ENCODE peak calls at places on chromosomes 4 and X, in five cellular contexts. J is SK-N-SH, F is GM12878, I is HCT116, S is HepG2. L is an unnamed sample.

GRCh38 chr4:180598281-180598680 is 1644.9 kb upstream of the TENM3 start:
- DNase-seq in J (no peak), F (no peak), I (no peak), S (no peak), L (no peak)

GRCh38 chrX:119762718-119763117 is 4.3 kb downstream of the SOWAHD start:
- DNase-seq in J (no peak), F (no peak), I (no peak), S (no peak), L (no peak)

GRCh38 chr4:112114452-112114851 is 30.8 kb upstream of the FAM241A start:
- DNase-seq in J (no peak), F (no peak), I (no peak), S (no peak), L (no peak)

GRCh38 chr4:119731146-119731742 is 102.6 kb upstream of the PDE5A start:
- DNase-seq in J (no peak), F (no peak), I (no peak), S (no peak), L (no peak)

GRCh38 chr4:126097155-126097554 is 782.4 kb downstream of the FAT4 start:
- DNase-seq in J (no peak), F (no peak), I (no peak), S (no peak), L (no peak)

GRCh38 chrX:46268429-46268828 is 276.8 kb downstream of the ZNF674 start:
- DNase-seq in J (no peak), F (no peak), I (peak; percentile 62), S (peak; percentile 11), L (no peak)

GRCh38 chr4:139815646-139816601 is 150.3 kb downstream of the MGST2 start:
- DNase-seq in J (no peak), F (no peak), I (no peak), S (no peak), L (no peak)

GRCh38 chr4:140342620-140343019 is 30.8 kb upstream of the SCOC start:
- DNase-seq in J (no peak), F (no peak), I (no peak), S (no peak), L (no peak)

GRCh38 chr4:1948232-1948631 is 60.5 kb downstream of the NELFA start:
- DNase-seq in J (no peak), F (no peak), I (no peak), S (no peak), L (no peak)

GRCh38 chr4:83582289-83582756 is 46.4 kb downstream of the GPAT3 start:
- DNase-seq in J (no peak), F (no peak), I (no peak), S (no peak), L (no peak)

GRCh38 chrX:152819732-152820131 is 10.8 kb downstream of the CETN2 start:
- DNase-seq in J (no peak), F (no peak), I (no peak), S (no peak), L (no peak)

GRCh38 chrX:123859828-123860505 is at the start of gene XIAP:
- DNase-seq in J (peak; percentile 91), F (peak; percentile 41), I (peak; percentile 71), S (peak; percentile 82), L (peak; percentile 49)

GRCh38 chr4:122603156-122603574 is 17.7 kb downstream of the IL21 start:
- DNase-seq in J (no peak), F (no peak), I (no peak), S (no peak), L (no peak)

GRCh38 chrX:53716328-53717088 is 30.0 kb upstream of the HUWE1 start:
- DNase-seq in J (no peak), F (peak; percentile 87), I (no peak), S (no peak), L (no peak)

GRCh38 chrX:116281106-116281505 is 110.6 kb downstream of the AGTR2 start:
- DNase-seq in J (no peak), F (no peak), I (no peak), S (no peak), L (no peak)

GRCh38 chr4:41189076-41189475 is 25.3 kb downstream of the APBB2 start:
- DNase-seq in J (no peak), F (peak; percentile 40), I (no peak), S (no peak), L (no peak)

GRCh38 chrX:66046612-66047235 is 6.8 kb upstream of the VSIG4 start:
- DNase-seq in J (no peak), F (peak; percentile 81), I (no peak), S (no peak), L (no peak)

GRCh38 chrX:116827063-116827462 is 364.3 kb upstream of the CT83 start:
- DNase-seq in J (no peak), F (no peak), I (no peak), S (no peak), L (no peak)

GRCh38 chr4:87543835-87544461 is 14.8 kb upstream of the SPARCL1 start:
- DNase-seq in J (peak; percentile 34), F (no peak), I (peak; percentile 38), S (peak; percentile 4), L (no peak)

GRCh38 chr4:168981942-168982341 is 28.1 kb downstream of the CBR4 start:
- DNase-seq in J (no peak), F (no peak), I (no peak), S (no peak), L (no peak)

GRCh38 chr4:168979338-168979737 is 30.7 kb downstream of the CBR4 start:
- DNase-seq in J (no peak), F (no peak), I (no peak), S (peak; percentile 43), L (no peak)

GRCh38 chr4:168978001-168978700 is 31.9 kb downstream of the CBR4 start:
- DNase-seq in J (no peak), F (no peak), I (no peak), S (peak; percentile 38), L (no peak)

DNA sequence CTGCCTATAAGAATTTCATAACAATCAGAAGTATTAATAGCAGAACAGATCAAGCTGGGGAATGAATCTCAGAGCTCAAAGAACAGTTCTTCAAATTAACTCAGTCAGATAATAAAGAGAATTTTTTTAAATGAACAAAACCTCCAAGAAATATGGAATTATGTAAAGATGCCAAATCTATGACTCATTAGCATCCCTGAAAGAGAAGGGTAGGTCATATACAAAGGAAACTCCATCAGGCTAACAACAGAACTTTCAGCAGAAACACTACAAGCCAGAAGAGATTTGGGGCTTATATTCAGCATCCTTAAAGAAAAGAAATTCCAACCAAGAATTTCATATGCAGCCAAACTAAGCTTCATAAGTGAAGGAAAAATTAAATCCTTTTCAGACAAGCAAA is 28.6 kb downstream of the CBR4 start:
- DNase-seq in J (no peak), F (no peak), I (no peak), S (no peak), L (no peak)
- TF ChIP-seq SIN3A in J (no peak), F (no peak), I (no peak), S (no peak), L (no peak)

GRCh38 chr4:69896530-69897116 is 34.2 kb upstream of the CSN1S1 start:
- DNase-seq in J (no peak), F (no peak), I (peak; percentile 7), S (peak; percentile 12), L (no peak)
- TF ChIP-seq SIN3A in J (no peak), F (no peak), I (no peak), S (no peak), L (no peak)

GRCh38 chrX:70022608-70023007 is 27.1 kb downstream of the AWAT2 start:
- DNase-seq in J (no peak), F (no peak), I (no peak), S (no peak), L (no peak)

GRCh38 chrX:70026851-70027200 is 22.9 kb downstream of the AWAT2 start:
- DNase-seq in J (no peak), F (no peak), I (no peak), S (no peak), L (no peak)

GRCh38 chrX:70029790-70030189 is 19.9 kb downstream of the AWAT2 start:
- DNase-seq in J (no peak), F (no peak), I (no peak), S (no peak), L (no peak)

GRCh38 chrX:70026112-70026850 is 23.5 kb downstream of the AWAT2 start:
- DNase-seq in J (no peak), F (no peak), I (no peak), S (no peak), L (no peak)

GRCh38 chrX:70025464-70025863 is 24.3 kb downstream of the AWAT2 start:
- DNase-seq in J (no peak), F (no peak), I (no peak), S (no peak), L (no peak)
- TF ChIP-seq SIN3A in J (no peak), F (no peak), I (no peak), S (no peak), L (no peak)

DNA sequence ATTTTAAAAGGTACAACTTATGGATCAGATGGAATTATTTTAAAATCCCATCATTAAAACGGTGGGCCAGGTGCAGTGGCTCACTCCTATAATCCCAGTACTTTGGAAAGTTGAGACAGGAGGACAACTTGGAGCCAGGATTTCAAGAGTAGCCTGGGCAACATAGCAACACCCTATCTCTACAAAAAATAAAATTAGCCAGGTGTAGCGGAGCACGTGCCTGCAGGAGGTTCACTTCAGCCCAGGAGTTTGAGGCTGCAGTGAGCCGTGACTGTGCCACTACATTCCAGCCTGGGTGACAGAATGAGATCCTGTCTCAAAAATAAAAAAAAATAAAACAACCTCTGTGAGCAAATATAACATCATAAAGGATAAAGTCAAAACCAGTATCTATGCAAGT is 11.4 kb downstream of the ADH5 start:
- DNase-seq in J (no peak), F (no peak), I (no peak), S (no peak), L (no peak)
- TF ChIP-seq SIN3A in J (no peak), F (no peak), I (no peak), S (no peak), L (no peak)

DNA sequence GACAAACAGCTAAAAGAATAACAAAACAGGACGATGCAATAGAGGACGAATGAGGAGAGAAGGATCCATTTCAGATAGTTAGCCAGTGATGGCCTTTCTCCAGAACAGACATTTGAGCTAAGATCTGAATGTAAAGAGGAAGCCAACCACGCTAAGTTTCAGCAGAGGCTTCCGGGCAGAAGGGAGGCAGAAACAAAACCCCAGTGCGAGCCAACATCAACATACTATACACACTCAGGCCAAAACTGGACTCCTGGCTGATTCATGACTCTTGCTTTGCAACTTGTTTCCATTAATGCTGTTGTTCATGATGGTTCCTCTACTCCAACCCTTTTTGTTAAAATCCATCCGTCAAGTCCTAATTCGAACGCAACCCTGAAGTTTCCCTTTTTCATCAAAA is 730.3 kb downstream of the TRIML1 start:
- DNase-seq in J (no peak), F (no peak), I (no peak), S (no peak), L (no peak)
- TF ChIP-seq SIN3A in J (no peak), F (no peak), I (no peak), S (no peak), L (no peak)

DNA sequence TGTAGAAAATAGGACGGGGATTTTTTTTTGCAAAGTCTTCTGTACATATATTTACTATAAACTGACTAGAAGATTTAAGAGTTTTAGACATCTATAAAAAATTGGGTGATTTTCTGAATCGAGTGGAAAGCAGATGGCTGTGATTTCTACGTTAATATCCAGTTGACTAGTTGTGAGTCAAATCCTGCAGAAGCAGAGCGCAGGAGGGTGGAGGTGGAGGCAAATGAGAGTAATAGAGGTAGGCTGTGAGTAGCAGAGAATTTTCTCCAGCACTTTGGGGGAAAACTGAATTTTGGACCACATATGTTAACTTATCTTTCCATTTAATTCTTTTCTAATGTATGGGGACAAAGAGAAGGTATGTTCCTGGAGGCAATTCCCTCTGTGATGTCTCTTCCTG is 82.1 kb upstream of the SOX3 start:
- DNase-seq in J (no peak), F (no peak), I (no peak), S (no peak), L (no peak)
- TF ChIP-seq SIN3A in J (no peak), F (no peak), I (no peak), S (no peak), L (no peak)

GRCh38 chr4:14856076-14856926 is 146.0 kb upstream of the CPEB2 start:
- DNase-seq in J (no peak), F (peak; percentile 96), I (peak; percentile 86), S (peak; percentile 4), L (no peak)
- TF ChIP-seq SIN3A in J (no peak), F (no peak), I (no peak), S (no peak), L (no peak)

L was measured in H1.